ENCODE peak calls at places on chromosomes 6 and 20, in six cellular contexts. G, X, K, R, S and U are unnamed samples.

GRCh38 chr6:120077489-120077888 is 727.9 kb upstream of the MAN1A1 start:
- DNase-seq in G (no peak), X (peak), K (peak), R (no peak), S (no peak), U (peak)

GRCh38 chr6:18265787-18266523 is 1.6 kb upstream of the DEK start:
- DNase-seq in G (no peak), X (peak), K (no peak), R (no peak), S (no peak), U (no peak)

GRCh38 chr6:113875470-113875869 is 18.3 kb downstream of the MARCKS start:
- DNase-seq in G (no peak), X (no peak), K (no peak), R (no peak), S (no peak), U (no peak)

GRCh38 chr6:147390909-147391536 is 117.5 kb upstream of the SAMD5 start:
- DNase-seq in G (peak), X (peak), K (no peak), R (no peak), S (no peak), U (peak)

GRCh38 chr20:16262594-16262993 is 310.7 kb downstream of the KIF16B start:
- DNase-seq in G (no peak), X (no peak), K (no peak), R (no peak), S (no peak), U (no peak)

GRCh38 chr6:165605182-165605875 is 57.7 kb downstream of the PDE10A start:
- DNase-seq in G (no peak), X (no peak), K (no peak), R (no peak), S (no peak), U (no peak)

GRCh38 chr6:75893058-75893775 is 144.2 kb downstream of the MYO6 start:
- DNase-seq in G (peak), X (peak), K (no peak), R (no peak), S (peak), U (peak)

GRCh38 chr20:32231847-32232246 is 24.2 kb downstream of the POFUT1 start:
- DNase-seq in G (no peak), X (no peak), K (no peak), R (no peak), S (no peak), U (no peak)

GRCh38 chr20:38186788-38187221 is 21.7 kb upstream of the TGM2 start:
- DNase-seq in G (no peak), X (no peak), K (no peak), R (no peak), S (no peak), U (no peak)

GRCh38 chr20:53883098-53883762 is 187.2 kb downstream of the BCAS1 start:
- DNase-seq in G (no peak), X (no peak), K (no peak), R (no peak), S (no peak), U (no peak)

GRCh38 chr20:59082981-59083380 is 40.4 kb upstream of the PRELID3B start:
- DNase-seq in G (no peak), X (no peak), K (no peak), R (no peak), S (no peak), U (no peak)

GRCh38 chr6:110351546-110351945 is 6.6 kb downstream of the METTL24 start:
- DNase-seq in G (no peak), X (no peak), K (no peak), R (no peak), S (no peak), U (peak)

GRCh38 chr20:36544134-36545018 is 3.1 kb downstream of the MYL9 start:
- DNase-seq in G (no peak), X (no peak), K (no peak), R (no peak), S (no peak), U (no peak)

GRCh38 chr20:24584538-24585356 is 115.3 kb downstream of the SYNDIG1 start:
- DNase-seq in G (no peak), X (no peak), K (no peak), R (no peak), S (no peak), U (no peak)

DNA sequence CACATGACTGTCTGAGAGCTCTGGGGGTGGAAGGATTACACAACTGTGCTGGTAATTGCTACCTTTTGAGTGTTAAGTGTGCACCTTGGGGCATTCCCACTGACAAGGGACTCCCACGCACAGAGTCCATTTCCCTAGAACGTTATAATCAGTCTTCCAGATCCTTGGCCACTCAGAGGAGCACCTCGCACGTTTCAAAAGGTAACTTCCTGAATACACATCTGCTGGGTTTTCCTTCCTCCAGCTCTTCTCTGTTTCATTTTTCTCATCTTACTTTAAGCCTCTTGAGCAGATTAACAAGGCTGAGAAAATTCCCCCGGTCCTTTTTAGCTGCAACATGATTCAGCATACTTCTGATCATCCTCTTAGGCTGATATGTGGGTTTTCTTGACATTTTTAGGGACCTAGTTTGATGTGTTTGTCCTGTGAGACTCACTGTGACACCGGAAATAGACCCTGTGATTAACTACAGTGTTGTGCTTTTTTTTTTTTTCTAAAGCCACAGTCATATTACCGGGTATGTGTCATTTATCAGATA is 98.4 kb upstream of the DUSP22 start:
- DNase-seq in G (no peak), X (no peak), K (no peak), R (no peak), S (peak), U (no peak)
- TF ChIP-seq CREB1 in G (no peak), X (no peak), K (no peak), R (no peak), S (peak), U (no peak)

GRCh38 chr6:169885131-169885530 is 133.7 kb downstream of the ERMARD start:
- DNase-seq in G (no peak), X (no peak), K (no peak), R (no peak), S (no peak), U (no peak)
- TF ChIP-seq CREB1 in G (no peak), X (no peak), K (no peak), R (no peak), S (no peak), U (no peak)

GRCh38 chr20:3318226-3318884 is 79.4 kb upstream of the SLC4A11 start:
- DNase-seq in G (no peak), X (no peak), K (no peak), R (no peak), S (no peak), U (no peak)

GRCh38 chr20:3313681-3314080 is 74.7 kb upstream of the SLC4A11 start:
- DNase-seq in G (no peak), X (no peak), K (no peak), R (no peak), S (no peak), U (no peak)

GRCh38 chr20:3315110-3315509 is 76.1 kb upstream of the SLC4A11 start:
- DNase-seq in G (no peak), X (no peak), K (no peak), R (no peak), S (no peak), U (no peak)

GRCh38 chr20:3314391-3314790 is 75.4 kb upstream of the SLC4A11 start:
- DNase-seq in G (no peak), X (peak), K (no peak), R (no peak), S (no peak), U (no peak)

GRCh38 chr20:3316131-3316530 is 77.1 kb upstream of the SLC4A11 start:
- DNase-seq in G (no peak), X (no peak), K (no peak), R (no peak), S (no peak), U (no peak)
- TF ChIP-seq CREB1 in G (no peak), X (no peak), K (no peak), R (no peak), S (no peak), U (no peak)

DNA sequence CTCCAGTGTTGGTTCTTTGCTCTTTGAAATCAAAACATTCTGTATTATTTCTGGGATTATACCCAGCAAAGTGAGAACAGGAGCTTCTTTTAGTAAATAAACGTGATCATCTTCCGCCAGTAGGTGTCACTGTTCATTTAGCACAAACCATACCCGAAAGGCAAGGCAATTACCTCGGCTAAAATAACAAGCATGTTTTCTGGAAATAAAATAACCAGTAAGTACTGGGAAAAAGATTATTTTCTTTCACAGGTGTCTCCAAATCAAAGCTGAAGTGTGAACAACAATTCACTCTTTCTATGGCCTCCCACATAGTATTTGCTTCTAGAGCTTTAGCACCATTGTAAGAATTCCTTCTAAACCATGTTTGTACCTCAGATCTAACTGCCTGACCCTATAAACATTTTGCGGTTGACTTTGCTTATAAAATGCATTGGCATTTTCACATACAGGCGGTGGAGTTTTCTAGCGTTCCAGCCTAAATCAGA is 144.6 kb upstream of the AGPAT4 start:
- DNase-seq in G (peak), X (peak), K (no peak), R (no peak), S (no peak), U (peak)
- TF ChIP-seq CREB1 in G (no peak), X (no peak), K (no peak), R (no peak), S (no peak), U (no peak)

GRCh38 chr6:16322666-16323312 is 84.4 kb downstream of the GMPR start:
- DNase-seq in G (no peak), X (peak), K (no peak), R (no peak), S (no peak), U (peak)
- TF ChIP-seq CREB1 in G (no peak), X (peak), K (no peak), R (no peak), S (peak), U (no peak)